ENCODE peak calls at places on chromosomes 6 and 20, in four cellular contexts. B is activated effector memory CD4-positive, alpha-beta T cell treated with anti-CD3 and anti-CD28 coated beads, Interleukin-2, amount 50 U/mL, for 16 hours; E is stimulated activated CD4-positive, alpha-beta T cell treated with anti-CD3 and anti-CD28 coated beads, Interleukin-4, amount 100 ng/mL, for 48 hours; G is HT-29. H is an unnamed sample.

GRCh38 chr20:17634666-17635319 is 47.2 kb downstream of the RRBP1 start:
- DNase-seq in B (no peak), E (no peak), G (no peak), H (peak)

GRCh38 chr20:64149141-64149540 is 15.1 kb upstream of the MYT1 start:
- DNase-seq in B (peak), E (no peak), G (no peak), H (no peak)

GRCh38 chr6:158662607-158663464 is 13.0 kb downstream of the SYTL3 start:
- DNase-seq in B (no peak), E (no peak), G (no peak), H (no peak)

GRCh38 chr6:42137192-42137753 is 5.1 kb downstream of the C6orf132 start:
- DNase-seq in B (no peak), E (no peak), G (peak), H (no peak)

GRCh38 chr6:13787146-13787545 is 27.2 kb downstream of the MCUR1 start:
- DNase-seq in B (no peak), E (no peak), G (no peak), H (peak)

GRCh38 chr6:151904631-151905030 is 97.1 kb downstream of the ESR1 start:
- DNase-seq in B (no peak), E (no peak), G (no peak), H (no peak)

GRCh38 chr6:33838979-33839378 is 35.2 kb upstream of the MLN start:
- DNase-seq in B (no peak), E (no peak), G (no peak), H (no peak)

GRCh38 chr6:137827411-137827940 is 39.6 kb upstream of the TNFAIP3 start:
- DNase-seq in B (no peak), E (no peak), G (no peak), H (no peak)

GRCh38 chr6:47852727-47853126 is 70.9 kb downstream of the OPN5 start:
- DNase-seq in B (no peak), E (no peak), G (no peak), H (no peak)

GRCh38 chr6:24997905-24998304 is 62.1 kb upstream of the RIPOR2 start:
- DNase-seq in B (no peak), E (no peak), G (no peak), H (no peak)

GRCh38 chr20:47137231-47137865 is 219.2 kb downstream of the ZMYND8 start:
- DNase-seq in B (no peak), E (no peak), G (no peak), H (no peak)

GRCh38 chr6:125593746-125594145 is 155.7 kb upstream of the HEY2 start:
- DNase-seq in B (no peak), E (no peak), G (no peak), H (no peak)

GRCh38 chr6:82396964-82397761 is 33.5 kb downstream of the TPBG start:
- DNase-seq in B (no peak), E (no peak), G (peak), H (peak)

GRCh38 chr20:52493177-52493711 is 301.7 kb upstream of the ZFP64 start:
- DNase-seq in B (no peak), E (no peak), G (no peak), H (peak)

GRCh38 chr6:134902074-134902861 is 47.6 kb downstream of the ALDH8A1 start:
- DNase-seq in B (no peak), E (no peak), G (no peak), H (no peak)

GRCh38 chr6:113187671-113188070 is 669.5 kb upstream of the MARCKS start:
- DNase-seq in B (no peak), E (no peak), G (no peak), H (no peak)

GRCh38 chr20:32190608-32191415 is 16.7 kb downstream of the PLAGL2 start:
- DNase-seq in B (peak), E (peak), G (peak), H (no peak)

GRCh38 chr6:56815436-56815835 is 139.5 kb upstream of the BEND6 start:
- DNase-seq in B (no peak), E (no peak), G (no peak), H (no peak)

GRCh38 chr6:133705071-133705470 is 183.8 kb upstream of the TCF21 start:
- DNase-seq in B (no peak), E (no peak), G (no peak), H (peak)

GRCh38 chr20:48910360-48910781 is 11.1 kb upstream of the ARFGEF2 start:
- DNase-seq in B (peak), E (no peak), G (no peak), H (peak)